ENCODE peak calls at places on chromosomes 11 and 22, in six cellular contexts. Z, W, F, R, U and P are unnamed samples.

GRCh38 chr22:31400023-31400397 is 606 bp downstream of the DRG1 start:
- DNase-seq in Z (no peak), R (no peak), W (no peak), U (no peak), F (no peak), P (no peak)

GRCh38 chr11:118305726-118306125 is 1.2 kb downstream of the CD3E start:
- DNase-seq in W (no peak), U (no peak), Z (no peak), R (no peak), F (no peak), P (no peak)

GRCh38 chr22:28105396-28105795 is 186.3 kb upstream of the PITPNB start:
- DNase-seq in U (no peak), Z (no peak), W (peak; percentile 50), R (no peak), F (no peak), P (no peak)

GRCh38 chr22:17724241-17724640 is 50.0 kb downstream of the BID start:
- DNase-seq in F (no peak), U (no peak), W (no peak), R (no peak), Z (no peak), P (no peak)

GRCh38 chr11:113896156-113896879 is 8.3 kb upstream of the HTR3B start:
- DNase-seq in F (peak; percentile 45), U (peak; percentile 56), W (peak; percentile 61), Z (peak; percentile 10), R (no peak), P (peak; percentile 53)

GRCh38 chr22:37269930-37270678 is 12.2 kb upstream of the CYTH4 start:
- DNase-seq in W (no peak), U (no peak), F (no peak), R (no peak), Z (no peak), P (no peak)

GRCh38 chr11:37946155-37946766 is 1348.2 kb upstream of the RAG2 start:
- DNase-seq in Z (no peak), F (peak; percentile 7), U (peak; percentile 75), W (peak; percentile 16), R (peak; percentile 7), P (peak; percentile 74)

GRCh38 chr11:45227836-45228235 is 58.3 kb downstream of the SYT13 start:
- DNase-seq in W (no peak), F (no peak), Z (no peak), U (no peak), R (no peak), P (no peak)

GRCh38 chr11:61696602-61697001 is 16.4 kb downstream of the DAGLA start:
- DNase-seq in W (no peak), U (no peak), Z (no peak), F (no peak), R (no peak), P (peak; percentile 76)

GRCh38 chr11:28566643-28567042 is 458.5 kb downstream of the METTL15 start:
- DNase-seq in Z (peak; percentile 52), R (no peak), W (peak; percentile 1), U (peak; percentile 50), F (peak; percentile 7), P (no peak)

GRCh38 chr11:68214173-68215086 is 1.3 kb upstream of the KMT5B start:
- DNase-seq in F (no peak), U (peak; percentile 74), R (no peak), Z (no peak), W (peak; percentile 44), P (no peak)

GRCh38 chr11:28615542-28615941 is 507.4 kb downstream of the METTL15 start:
- DNase-seq in F (no peak), R (no peak), Z (no peak), U (no peak), W (no peak), P (peak; percentile 76)

GRCh38 chr22:41469218-41469851 is 418 bp downstream of the ACO2 start:
- DNase-seq in F (no peak), W (no peak), R (no peak), U (no peak), Z (no peak), P (no peak)

GRCh38 chr11:63779044-63779443 is 10.5 kb upstream of the ZFTA start:
- DNase-seq in R (no peak), F (no peak), Z (no peak), W (no peak), U (no peak), P (peak; percentile 77)

GRCh38 chr11:33490842-33491370 is 209.7 kb downstream of the C11orf91 start:
- DNase-seq in F (no peak), U (no peak), W (no peak), Z (no peak), R (no peak), P (no peak)

GRCh38 chr11:4565371-4565770 is 16.2 kb upstream of the OR52I2 start:
- DNase-seq in F (no peak), R (no peak), W (no peak), Z (no peak), U (no peak), P (no peak)

GRCh38 chr11:113681711-113682410 is 24.2 kb downstream of the TMPRSS5 start:
- DNase-seq in W (no peak), U (peak; percentile 44), Z (no peak), F (peak; percentile 53), R (no peak), P (no peak)

GRCh38 chr22:17013396-17014100 is 5.5 kb upstream of the GAB4 start:
- DNase-seq in W (no peak), F (no peak), R (no peak), U (no peak), Z (no peak), P (no peak)

GRCh38 chr22:18071968-18072310 is 5.9 kb upstream of the PEX26 start:
- DNase-seq in Z (no peak), W (no peak), U (no peak), R (no peak), F (no peak), P (no peak)

GRCh38 chr11:945986-946385 is 20.3 kb downstream of the AP2A2 start:
- DNase-seq in U (no peak), Z (no peak), F (no peak), W (no peak), R (no peak), P (no peak)

GRCh38 chr11:15815246-15816209 is 540.8 kb downstream of the SOX6 start:
- DNase-seq in U (no peak), R (no peak), F (no peak), W (no peak), Z (no peak), P (no peak)

GRCh38 chr11:100961633-100962032 is 168.0 kb downstream of the PGR start:
- DNase-seq in W (no peak), U (no peak), R (no peak), F (no peak), Z (no peak), P (no peak)

GRCh38 chr22:30943368-30943767 is 25.2 kb downstream of the MORC2 start:
- DNase-seq in Z (no peak), W (no peak), U (no peak), F (no peak), R (no peak), P (no peak)

GRCh38 chr11:82797595-82797971 is 63.9 kb upstream of the FAM181B start:
- DNase-seq in U (no peak), R (no peak), W (no peak), Z (no peak), F (no peak), P (no peak)

GRCh38 chr11:44944853-44945235 is 5.8 kb downstream of the TP53I11 start:
- DNase-seq in Z (no peak), U (no peak), R (no peak), W (no peak), F (no peak), P (no peak)

GRCh38 chr22:27880778-27881394 is 38.2 kb downstream of the PITPNB start:
- DNase-seq in F (no peak), U (no peak), W (peak; percentile 38), R (no peak), Z (peak; percentile 47), P (peak; percentile 69)

GRCh38 chr11:116832350-116833290 is 2.9 kb downstream of the APOC3 start:
- DNase-seq in U (no peak), Z (no peak), W (no peak), R (no peak), F (no peak), P (no peak)

GRCh38 chr11:64092119-64092760 is 56.5 kb downstream of the FLRT1 start:
- DNase-seq in R (no peak), Z (no peak), W (no peak), F (peak; percentile 63), U (no peak), P (no peak)

GRCh38 chr22:29209624-29209929 is 3.9 kb downstream of the EMID1 start:
- DNase-seq in Z (no peak), U (no peak), W (no peak), R (no peak), F (no peak), P (no peak)

GRCh38 chr22:48376428-48376827 is 1451.2 kb downstream of the BRD1 start:
- DNase-seq in Z (no peak), W (no peak), R (no peak), U (peak; percentile 38), F (no peak), P (no peak)

GRCh38 chr22:48372395-48372794 is 1455.3 kb downstream of the BRD1 start:
- DNase-seq in U (peak; percentile 43), F (no peak), W (no peak), Z (no peak), R (no peak), P (no peak)

GRCh38 chr22:48370508-48371325 is 1457.0 kb downstream of the BRD1 start:
- DNase-seq in R (no peak), U (peak; percentile 38), W (no peak), F (no peak), Z (no peak), P (no peak)

GRCh38 chr22:48371391-48371790 is 1456.3 kb downstream of the BRD1 start:
- DNase-seq in U (peak; percentile 39), F (no peak), Z (no peak), R (no peak), W (no peak), P (no peak)

GRCh38 chr22:48373626-48374173 is 1454.0 kb downstream of the BRD1 start:
- DNase-seq in R (no peak), W (no peak), Z (no peak), U (peak; percentile 32), F (no peak), P (no peak)
- TF ChIP-seq JUND in R (no peak), W (no peak), Z (no peak), U (no peak), F (no peak), P (no peak)

GRCh38 chr11:103494491-103494890 is 385.3 kb downstream of the DYNC2H1 start:
- DNase-seq in U (no peak), F (no peak), R (no peak), Z (no peak), W (no peak), P (no peak)
- TF ChIP-seq JUND in U (no peak), F (no peak), R (no peak), Z (no peak), W (no peak), P (no peak)

DNA sequence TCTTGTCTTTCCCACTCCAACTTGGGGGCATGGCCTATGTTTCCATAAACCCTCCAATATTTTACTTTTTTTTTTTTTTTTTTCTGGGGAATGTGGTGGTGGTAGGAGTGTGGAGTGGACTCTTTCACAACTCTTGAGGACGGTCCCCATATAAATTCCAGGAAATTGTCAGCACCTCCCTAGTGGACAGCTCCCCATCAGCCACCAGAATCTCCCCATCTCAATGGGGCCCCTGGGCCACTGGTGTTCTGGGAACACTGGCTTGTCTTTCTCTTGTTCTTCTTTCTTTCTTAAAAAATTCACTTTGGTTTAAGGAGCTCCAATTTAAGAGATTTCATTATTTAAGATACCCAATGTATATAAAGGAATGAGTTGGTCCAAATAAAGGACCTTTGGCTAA is 74.1 kb downstream of the ADM start:
- DNase-seq in Z (no peak), U (peak; percentile 57), R (no peak), W (no peak), F (peak; percentile 60), P (peak; percentile 50)
- TF ChIP-seq JUND in Z (no peak), U (no peak), R (no peak), W (no peak), F (no peak), P (no peak)

GRCh38 chr22:35567794-35568193 is 27.2 kb downstream of the RASD2 start:
- DNase-seq in Z (no peak), U (no peak), F (no peak), R (no peak), W (no peak), P (no peak)
- TF ChIP-seq JUND in Z (no peak), U (no peak), F (no peak), R (no peak), W (no peak), P (no peak)